ENCODE peak calls at places on chromosomes 1 and 21, in seven cellular contexts. One of them, this sample, is unnamed.
A peak's percentile ranks its signal among the peaks of the same experiment; 100 is the strongest.

GRCh38 chr1:89104147-89104546 is 21.8 kb downstream of the GBP2 start:
- DNase-seq in psoas muscle: no peak
- DNase-seq in kidney: no peak
- DNase-seq in lower lobe of right lung: no peak
- DNase-seq in stomach: no peak
- DNase-seq in uterus: no peak
- DNase-seq in neural progenitor cell: no peak
- DNase-seq in this sample: no peak

GRCh38 chr1:232462200-232462599 is 167.7 kb downstream of the SIPA1L2 start:
- DNase-seq in lower lobe of right lung: no peak
- DNase-seq in psoas muscle: no peak
- DNase-seq in neural progenitor cell: no peak
- DNase-seq in uterus: no peak
- DNase-seq in stomach: no peak
- DNase-seq in kidney: no peak
- DNase-seq in this sample: no peak

GRCh38 chr1:101567582-101568189 is 330.9 kb downstream of the S1PR1 start:
- DNase-seq in uterus: no peak
- DNase-seq in psoas muscle: no peak
- DNase-seq in neural progenitor cell: peak; percentile 58
- DNase-seq in kidney: peak; percentile 51
- DNase-seq in lower lobe of right lung: peak; percentile 48
- DNase-seq in stomach: peak; percentile 31
- DNase-seq in this sample: peak; percentile 34

GRCh38 chr1:7470904-7471638 is 300.0 kb upstream of the VAMP3 start:
- DNase-seq in uterus: peak; percentile 75
- DNase-seq in neural progenitor cell: no peak
- DNase-seq in psoas muscle: peak; percentile 72
- DNase-seq in stomach: peak; percentile 46
- DNase-seq in kidney: peak; percentile 95
- DNase-seq in lower lobe of right lung: peak; percentile 74
- DNase-seq in this sample: no peak

GRCh38 chr1:211639500-211640361 is 35.7 kb downstream of the NEK2 start:
- DNase-seq in stomach: peak; percentile 25
- DNase-seq in neural progenitor cell: no peak
- DNase-seq in kidney: no peak
- DNase-seq in psoas muscle: no peak
- DNase-seq in lower lobe of right lung: no peak
- DNase-seq in uterus: no peak
- DNase-seq in this sample: no peak

GRCh38 chr1:247111636-247112478 is 7.7 kb upstream of the ZNF669 start:
- DNase-seq in kidney: peak; percentile 88
- DNase-seq in psoas muscle: peak; percentile 87
- DNase-seq in uterus: peak; percentile 60
- DNase-seq in lower lobe of right lung: peak; percentile 85
- DNase-seq in stomach: peak; percentile 73
- DNase-seq in neural progenitor cell: peak; percentile 69
- DNase-seq in this sample: no peak

GRCh38 chr1:241274693-241275092 is 82.3 kb downstream of the RGS7 start:
- DNase-seq in stomach: no peak
- DNase-seq in psoas muscle: no peak
- DNase-seq in neural progenitor cell: no peak
- DNase-seq in uterus: no peak
- DNase-seq in lower lobe of right lung: no peak
- DNase-seq in kidney: no peak
- DNase-seq in this sample: no peak

GRCh38 chr21:17512245-17513213 is at the start of gene CXADR:
- DNase-seq in stomach: peak; percentile 93
- DNase-seq in uterus: peak; percentile 44
- DNase-seq in neural progenitor cell: peak; percentile 98
- DNase-seq in psoas muscle: no peak
- DNase-seq in kidney: peak; percentile 95
- DNase-seq in lower lobe of right lung: peak; percentile 92
- DNase-seq in this sample: peak; percentile 85

GRCh38 chr1:245156736-245157505 is 2.1 kb downstream of the KIF26B start:
- DNase-seq in kidney: no peak
- DNase-seq in psoas muscle: no peak
- DNase-seq in lower lobe of right lung: no peak
- DNase-seq in uterus: no peak
- DNase-seq in stomach: peak; percentile 51
- DNase-seq in neural progenitor cell: peak; percentile 54
- DNase-seq in this sample: no peak

GRCh38 chr21:33666153-33666552 is 23.9 kb downstream of the ITSN1 start:
- DNase-seq in stomach: no peak
- DNase-seq in psoas muscle: no peak
- DNase-seq in uterus: no peak
- DNase-seq in lower lobe of right lung: no peak
- DNase-seq in neural progenitor cell: no peak
- DNase-seq in kidney: no peak
- DNase-seq in this sample: no peak

GRCh38 chr1:245133995-245134715 is 20.6 kb upstream of the KIF26B start:
- DNase-seq in neural progenitor cell: no peak
- DNase-seq in stomach: no peak
- DNase-seq in kidney: no peak
- DNase-seq in uterus: no peak
- DNase-seq in lower lobe of right lung: no peak
- DNase-seq in psoas muscle: no peak
- DNase-seq in this sample: no peak

GRCh38 chr1:197521118-197521739 is 253.2 kb downstream of the CRB1 start:
- DNase-seq in lower lobe of right lung: no peak
- DNase-seq in psoas muscle: no peak
- DNase-seq in neural progenitor cell: peak; percentile 45
- DNase-seq in stomach: no peak
- DNase-seq in kidney: no peak
- DNase-seq in uterus: no peak
- DNase-seq in this sample: peak; percentile 62

GRCh38 chr1:21292991-21293536 is 2.8 kb upstream of the ECE1 start:
- DNase-seq in psoas muscle: no peak
- DNase-seq in lower lobe of right lung: no peak
- DNase-seq in neural progenitor cell: no peak
- DNase-seq in stomach: no peak
- DNase-seq in kidney: no peak
- DNase-seq in uterus: no peak
- DNase-seq in this sample: peak; percentile 46

GRCh38 chr1:27886744-27887143 is 14.4 kb downstream of the THEMIS2 start:
- DNase-seq in lower lobe of right lung: no peak
- DNase-seq in kidney: no peak
- DNase-seq in neural progenitor cell: no peak
- DNase-seq in psoas muscle: no peak
- DNase-seq in stomach: no peak
- DNase-seq in uterus: no peak
- DNase-seq in this sample: no peak

GRCh38 chr1:201375169-201375568 is 2.3 kb downstream of the TNNT2 start:
- DNase-seq in stomach: no peak
- DNase-seq in neural progenitor cell: peak; percentile 30
- DNase-seq in kidney: no peak
- DNase-seq in psoas muscle: no peak
- DNase-seq in uterus: no peak
- DNase-seq in lower lobe of right lung: no peak
- DNase-seq in this sample: no peak

GRCh38 chr1:161487483-161487827 is 17.8 kb upstream of the FCGR2A start:
- DNase-seq in uterus: peak; percentile 31
- DNase-seq in psoas muscle: no peak
- DNase-seq in kidney: no peak
- DNase-seq in lower lobe of right lung: no peak
- DNase-seq in neural progenitor cell: no peak
- DNase-seq in stomach: no peak
- DNase-seq in this sample: no peak

GRCh38 chr21:39788383-39788782 is 43.4 kb downstream of the IGSF5 start:
- DNase-seq in stomach: peak; percentile 78
- DNase-seq in neural progenitor cell: peak; percentile 91
- DNase-seq in lower lobe of right lung: peak; percentile 82
- DNase-seq in psoas muscle: peak; percentile 67
- DNase-seq in kidney: peak; percentile 95
- DNase-seq in uterus: peak; percentile 40
- DNase-seq in this sample: no peak

GRCh38 chr1:163706915-163707314 is 385.2 kb downstream of the NUF2 start:
- DNase-seq in kidney: no peak
- DNase-seq in uterus: no peak
- DNase-seq in neural progenitor cell: no peak
- DNase-seq in stomach: no peak
- DNase-seq in lower lobe of right lung: no peak
- DNase-seq in psoas muscle: no peak
- DNase-seq in this sample: no peak

GRCh38 chr1:2474933-2475371 is 1.1 kb upstream of the PLCH2 start:
- DNase-seq in neural progenitor cell: no peak
- DNase-seq in psoas muscle: no peak
- DNase-seq in kidney: peak; percentile 95
- DNase-seq in lower lobe of right lung: no peak
- DNase-seq in stomach: peak; percentile 26
- DNase-seq in uterus: peak; percentile 20
- DNase-seq in this sample: no peak

DNA sequence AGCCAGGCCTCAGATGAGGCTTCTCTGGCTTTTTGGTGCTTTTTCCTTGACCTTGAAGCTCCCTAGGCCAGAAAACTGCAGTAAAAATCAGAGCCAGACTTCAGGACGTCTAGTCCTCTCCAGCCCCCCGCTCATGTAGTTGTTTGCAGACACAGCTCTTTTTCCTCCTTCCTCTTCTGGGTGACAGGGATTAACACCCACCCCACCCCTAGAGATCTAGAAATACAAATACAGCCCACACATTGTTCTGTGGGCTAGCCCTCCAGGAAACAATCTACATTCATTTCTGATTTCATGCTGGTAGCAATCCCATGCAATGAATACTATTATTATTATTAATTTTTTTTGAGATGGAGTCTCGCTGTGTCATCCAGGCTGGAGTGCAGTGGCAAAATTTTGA is 9.9 kb upstream of the CLSTN1 start:
- DNase-seq in kidney: no peak
- DNase-seq in neural progenitor cell: no peak
- DNase-seq in stomach: no peak
- DNase-seq in uterus: no peak
- DNase-seq in psoas muscle: no peak
- DNase-seq in lower lobe of right lung: no peak
- DNase-seq in this sample: no peak
- H3K27ac ChIP-seq in kidney: no peak overlapping the region
- H3K27ac ChIP-seq in neural progenitor cell: no peak overlapping the region
- H3K27ac ChIP-seq in stomach: no peak overlapping the region
- H3K27ac ChIP-seq in uterus: no peak overlapping the region
- H3K27ac ChIP-seq in psoas muscle: no peak overlapping the region
- H3K27ac ChIP-seq in lower lobe of right lung: no peak overlapping the region
- H3K27ac ChIP-seq in this sample: no peak overlapping the region

GRCh38 chr1:23862640-23863039 is 5.5 kb downstream of the FUCA1 start:
- DNase-seq in kidney: no peak
- DNase-seq in neural progenitor cell: no peak
- DNase-seq in psoas muscle: no peak
- DNase-seq in lower lobe of right lung: no peak
- DNase-seq in stomach: no peak
- DNase-seq in uterus: no peak
- DNase-seq in this sample: no peak

GRCh38 chr1:23867542-23867952 is 543 bp downstream of the FUCA1 start:
- DNase-seq in kidney: no peak
- DNase-seq in neural progenitor cell: no peak
- DNase-seq in stomach: no peak
- DNase-seq in uterus: no peak
- DNase-seq in psoas muscle: no peak
- DNase-seq in lower lobe of right lung: no peak
- DNase-seq in this sample: no peak

GRCh38 chr1:23867953-23868847 is at the start of gene FUCA1:
- DNase-seq in stomach: peak; percentile 96
- DNase-seq in kidney: peak; percentile 96
- DNase-seq in lower lobe of right lung: peak; percentile 96
- DNase-seq in uterus: peak; percentile 93
- DNase-seq in psoas muscle: peak; percentile 94
- DNase-seq in neural progenitor cell: peak; percentile 98
- DNase-seq in this sample: peak; percentile 95

GRCh38 chr1:23864801-23865542 is 3.1 kb downstream of the FUCA1 start:
- DNase-seq in psoas muscle: no peak
- DNase-seq in uterus: no peak
- DNase-seq in kidney: no peak
- DNase-seq in stomach: no peak
- DNase-seq in lower lobe of right lung: no peak
- DNase-seq in neural progenitor cell: no peak
- DNase-seq in this sample: no peak

GRCh38 chr1:23865543-23865930 is 2.6 kb downstream of the FUCA1 start:
- DNase-seq in lower lobe of right lung: no peak
- DNase-seq in uterus: no peak
- DNase-seq in neural progenitor cell: no peak
- DNase-seq in psoas muscle: no peak
- DNase-seq in stomach: peak; percentile 36
- DNase-seq in kidney: no peak
- DNase-seq in this sample: no peak
- H3K9me3 ChIP-seq in lower lobe of right lung: no peaks in the 10 kb centered on the region
- H3K9me3 ChIP-seq in uterus: no peaks in the 10 kb centered on the region
- H3K9me3 ChIP-seq in neural progenitor cell: no peaks in the 10 kb centered on the region
- H3K9me3 ChIP-seq in psoas muscle: no peaks in the 10 kb centered on the region
- H3K9me3 ChIP-seq in stomach: no peaks in the 10 kb centered on the region
- H3K9me3 ChIP-seq in kidney: no peaks in the 10 kb centered on the region
- H3K9me3 ChIP-seq in this sample: no peaks in the 10 kb centered on the region

DNA sequence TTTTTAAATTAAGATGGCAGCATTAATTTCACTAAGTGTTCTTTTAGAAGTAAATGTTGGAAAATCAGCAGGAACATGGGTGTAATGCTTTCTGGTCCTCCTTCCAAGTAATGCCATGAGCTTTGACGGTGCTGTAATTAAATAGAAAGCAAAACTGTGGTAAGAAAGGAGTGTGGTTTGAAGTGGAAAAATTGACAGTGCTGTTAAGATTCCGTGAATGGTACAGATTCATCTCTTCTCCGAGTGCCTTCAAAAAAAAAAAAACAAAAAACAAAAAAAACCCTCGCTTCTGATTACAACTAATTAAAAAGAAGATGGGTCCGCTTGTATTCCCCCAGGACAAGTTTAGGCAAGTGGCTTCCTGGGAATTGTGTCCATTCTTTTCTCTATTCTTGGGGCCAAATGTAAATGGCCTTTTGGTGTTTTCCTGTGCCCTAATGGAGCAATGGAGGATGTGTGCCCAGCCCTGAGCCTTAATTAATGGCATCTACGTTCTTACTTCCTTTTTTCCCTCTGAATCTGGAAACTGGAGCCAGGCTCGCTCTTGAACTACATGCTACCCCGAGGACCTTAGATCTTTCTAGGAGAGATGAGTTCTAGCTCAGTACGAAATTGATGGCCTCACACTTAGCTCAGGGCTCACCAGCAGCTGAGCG is 5.1 kb downstream of the LMO4 start:
- DNase-seq in kidney: no peak
- DNase-seq in uterus: no peak
- DNase-seq in neural progenitor cell: no peak
- DNase-seq in lower lobe of right lung: no peak
- DNase-seq in stomach: no peak
- DNase-seq in psoas muscle: no peak
- DNase-seq in this sample: no peak
- H3K27ac ChIP-seq in kidney: no peak overlapping the region
- H3K27ac ChIP-seq in uterus: peak overlapping the region; percentile 80
- H3K27ac ChIP-seq in neural progenitor cell: no peak overlapping the region
- H3K27ac ChIP-seq in lower lobe of right lung: peak overlapping the region; percentile 83
- H3K27ac ChIP-seq in stomach: peak overlapping the region; percentile 96
- H3K27ac ChIP-seq in psoas muscle: peak overlapping the region; percentile 80
- H3K27ac ChIP-seq in this sample: no peak overlapping the region

DNA sequence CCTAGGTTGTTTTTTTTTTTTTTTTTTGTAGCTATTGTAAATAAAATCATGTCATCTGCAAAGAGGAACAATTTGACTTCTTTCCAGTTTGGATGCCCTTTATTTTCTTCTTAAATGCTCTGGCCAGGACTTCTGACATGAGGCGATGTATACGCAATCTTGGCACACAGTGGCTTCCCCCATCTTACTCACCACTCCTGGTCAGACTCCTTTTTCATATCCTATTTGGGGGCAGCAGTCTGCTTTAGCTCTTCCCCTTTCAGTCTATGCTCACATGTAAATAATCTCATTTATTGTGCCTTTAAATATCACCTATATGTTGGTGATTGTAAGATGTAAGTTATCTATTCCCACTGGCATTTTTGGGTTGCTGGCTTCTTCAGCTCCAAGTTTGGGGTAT is 56.1 kb downstream of the SLAMF6 start:
- DNase-seq in lower lobe of right lung: no peak
- DNase-seq in neural progenitor cell: no peak
- DNase-seq in kidney: no peak
- DNase-seq in psoas muscle: no peak
- DNase-seq in stomach: no peak
- DNase-seq in uterus: no peak
- DNase-seq in this sample: no peak
- H3K9me3 ChIP-seq in lower lobe of right lung: no peaks in the 10 kb centered on the region
- H3K9me3 ChIP-seq in neural progenitor cell: no peaks in the 10 kb centered on the region
- H3K9me3 ChIP-seq in kidney: no peaks in the 10 kb centered on the region
- H3K9me3 ChIP-seq in psoas muscle: no peaks in the 10 kb centered on the region
- H3K9me3 ChIP-seq in stomach: no peaks in the 10 kb centered on the region
- H3K9me3 ChIP-seq in uterus: no peaks in the 10 kb centered on the region
- H3K9me3 ChIP-seq in this sample: no peaks in the 10 kb centered on the region